ENCODE peak calls at places on chromosomes 16 and 17, in six cellular contexts. B is left ventricle myocardium inferior, G is colonic mucosa, N is cardiac muscle cell, P is PC-9, H is dorsolateral prefrontal cortex. D is an unnamed sample.

GRCh38 chr17:36808181-36808661 is 129.1 kb upstream of the LHX1 start:
- DNase-seq in B (no peak), G (no peak), N (peak), P (no peak), H (peak), D (no peak)

GRCh38 chr16:69017036-69017783 is 88.2 kb upstream of the HAS3 start:
- DNase-seq in B (no peak), G (no peak), N (no peak), P (no peak), H (no peak), D (peak)

GRCh38 chr17:68539536-68540469 is 27.6 kb downstream of the PRKAR1A start:
- DNase-seq in B (no peak), G (no peak), N (peak), P (no peak), H (peak), D (no peak)

GRCh38 chr17:56595831-56596740 is 2.6 kb downstream of the NOG start:
- DNase-seq in B (no peak), G (no peak), N (peak), P (peak), H (no peak), D (no peak)

GRCh38 chr16:87705780-87706277 is 60.0 kb downstream of the KLHDC4 start:
- DNase-seq in B (no peak), G (no peak), N (no peak), P (no peak), H (no peak), D (no peak)

GRCh38 chr17:20944014-20944905 is 98.6 kb downstream of the USP22 start:
- DNase-seq in B (no peak), G (peak), N (peak), P (peak), H (peak), D (no peak)

GRCh38 chr17:75267403-75268232 is 3.4 kb downstream of the MIF4GD start:
- DNase-seq in B (no peak), G (peak), N (peak), P (no peak), H (no peak), D (no peak)

GRCh38 chr16:9612267-9612666 is 520.8 kb downstream of the HAPSTR1 start:
- DNase-seq in B (no peak), G (no peak), N (no peak), P (no peak), H (no peak), D (no peak)

GRCh38 chr17:43356450-43356849 is 42.3 kb upstream of the ARL4D start:
- DNase-seq in B (no peak), G (no peak), N (no peak), P (peak), H (no peak), D (no peak)

GRCh38 chr17:72407336-72408121 is 286.7 kb downstream of the SOX9 start:
- DNase-seq in B (peak), G (peak), N (no peak), P (peak), H (peak), D (peak)

GRCh38 chr16:1155353-1156110 is 2.6 kb downstream of the CACNA1H start:
- DNase-seq in B (no peak), G (no peak), N (no peak), P (no peak), H (no peak), D (no peak)
- H3K4me3 ChIP-seq in B (peak), G (no peak), N (no peak), P (no peak), H (no peak), D (no peak)

DNA sequence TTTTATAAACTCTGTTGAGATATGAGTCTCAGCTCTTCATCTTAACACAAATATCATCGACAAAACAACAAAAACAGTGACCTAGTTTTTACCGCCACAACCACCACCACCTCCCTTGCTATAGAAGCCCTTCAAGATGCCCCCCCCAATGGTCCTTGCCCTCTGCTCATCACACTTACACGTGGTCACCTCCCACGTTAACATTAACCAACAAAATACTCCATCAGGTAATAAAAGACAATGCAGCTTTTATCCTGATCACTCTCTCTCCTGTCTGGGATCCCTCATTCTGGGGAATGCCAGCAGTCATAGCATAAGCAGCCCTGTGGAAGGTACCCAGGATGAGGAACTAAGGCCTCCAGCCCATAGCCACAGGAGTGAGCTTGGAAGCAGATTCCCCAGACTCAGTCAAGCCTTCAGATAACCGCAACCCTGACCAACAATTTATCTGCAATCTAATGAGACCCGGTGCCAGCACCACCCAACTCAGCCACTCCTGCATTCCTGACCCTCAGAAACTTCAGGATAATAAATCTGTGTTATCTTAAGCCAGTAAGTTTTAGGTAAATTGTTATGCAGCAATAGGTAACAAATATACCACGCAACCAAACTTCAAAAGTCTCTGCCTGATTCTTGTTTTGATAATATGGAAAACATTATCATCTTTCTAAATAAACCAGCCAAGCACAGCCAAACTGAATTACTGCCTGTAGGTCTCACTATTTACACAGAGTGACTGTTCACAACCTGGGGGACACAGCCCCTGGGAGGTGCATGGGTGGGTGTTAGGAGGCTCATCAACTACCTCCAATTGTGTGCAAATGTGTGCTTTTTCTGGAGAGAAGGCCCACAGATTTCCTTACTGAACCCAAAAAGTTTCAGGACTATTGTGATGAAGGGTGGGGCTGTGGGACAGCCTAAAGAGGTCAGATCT is 6.1 kb downstream of the PECAM1 start:
- DNase-seq in B (no peak), G (no peak), N (no peak), P (peak), H (no peak), D (peak)
- TF ChIP-seq CTCF in B (no peak), G (no peak), N (no peak), P (no peak), H (no peak), D (no peak)

GRCh38 chr16:58027341-58028167 is 2.0 kb downstream of the MMP15 start:
- DNase-seq in B (peak), G (peak), N (peak), P (peak), H (no peak), D (no peak)
- H3K4me3 ChIP-seq in B (peak), G (peak), N (peak), P (peak), H (peak), D (peak)

GRCh38 chr17:1529863-1530262 is 13.5 kb upstream of the INPP5K start:
- DNase-seq in B (no peak), G (no peak), N (no peak), P (no peak), H (no peak), D (no peak)

GRCh38 chr17:1533649-1534325 is 17.4 kb upstream of the INPP5K start:
- DNase-seq in B (peak), G (no peak), N (no peak), P (no peak), H (no peak), D (no peak)

GRCh38 chr17:1535737-1536136 is 19.3 kb upstream of the INPP5K start:
- DNase-seq in B (no peak), G (no peak), N (no peak), P (no peak), H (no peak), D (no peak)

DNA sequence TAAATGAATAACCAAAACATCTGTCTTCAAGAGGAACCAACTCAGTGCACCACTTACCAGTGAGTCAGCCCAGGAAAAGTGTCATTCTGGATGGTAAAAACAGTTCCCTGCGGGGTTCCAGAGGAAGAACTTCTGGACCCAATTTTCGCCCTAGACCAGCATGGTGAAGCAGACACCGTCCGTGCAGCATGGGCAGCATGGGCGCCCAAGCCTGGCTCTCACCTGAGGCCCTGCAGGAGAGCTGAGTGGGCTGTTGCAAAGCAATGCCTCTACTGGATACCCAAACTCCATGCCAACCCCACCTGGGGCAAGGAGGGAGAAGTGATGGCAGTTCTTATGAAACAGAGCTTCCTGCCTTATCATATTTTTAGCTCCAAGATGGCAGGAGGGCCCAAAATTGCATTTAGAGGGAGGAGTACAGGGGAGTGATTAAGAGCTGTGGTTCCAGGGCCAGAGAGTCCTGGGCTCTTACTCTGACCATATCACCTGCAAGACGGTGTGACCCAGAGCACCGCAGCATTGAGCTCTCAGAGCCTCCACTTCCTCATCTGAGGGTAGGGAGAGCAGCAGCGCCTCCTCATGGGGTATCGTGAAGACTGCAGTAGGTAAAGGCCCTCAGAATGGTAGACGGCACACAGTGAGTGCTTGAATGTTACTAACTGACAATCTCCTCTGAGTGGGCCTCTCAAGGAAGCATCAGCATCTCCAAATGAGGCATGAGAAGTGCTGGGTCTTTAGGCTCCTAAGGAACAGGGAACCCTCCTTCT is 16.6 kb upstream of the INPP5K start:
- DNase-seq in B (no peak), G (no peak), N (peak), P (no peak), H (no peak), D (no peak)
- TF ChIP-seq CTCF in B (peak), G (no peak), N (peak), P (no peak), H (peak), D (peak)

GRCh38 chr17:7027335-7027734 is 4.5 kb downstream of the BCL6B start:
- DNase-seq in B (no peak), G (no peak), N (no peak), P (no peak), H (no peak), D (no peak)
- H3K4me3 ChIP-seq in B (peak), G (no peak), N (no peak), P (no peak), H (no peak), D (no peak)

GRCh38 chr17:3647769-3648540 is 11.4 kb downstream of the CTNS start:
- DNase-seq in B (peak), G (peak), N (peak), P (peak), H (peak), D (no peak)
- TF ChIP-seq CTCF in B (peak), G (peak), N (peak), P (peak), H (peak), D (peak)

GRCh38 chr17:15456486-15456885 is 10.9 kb downstream of the CDRT4 start:
- DNase-seq in B (peak), G (no peak), N (no peak), P (no peak), H (no peak), D (no peak)
- H3K4me3 ChIP-seq in B (peak), G (no peak), N (no peak), P (no peak), H (no peak), D (no peak)

DNA sequence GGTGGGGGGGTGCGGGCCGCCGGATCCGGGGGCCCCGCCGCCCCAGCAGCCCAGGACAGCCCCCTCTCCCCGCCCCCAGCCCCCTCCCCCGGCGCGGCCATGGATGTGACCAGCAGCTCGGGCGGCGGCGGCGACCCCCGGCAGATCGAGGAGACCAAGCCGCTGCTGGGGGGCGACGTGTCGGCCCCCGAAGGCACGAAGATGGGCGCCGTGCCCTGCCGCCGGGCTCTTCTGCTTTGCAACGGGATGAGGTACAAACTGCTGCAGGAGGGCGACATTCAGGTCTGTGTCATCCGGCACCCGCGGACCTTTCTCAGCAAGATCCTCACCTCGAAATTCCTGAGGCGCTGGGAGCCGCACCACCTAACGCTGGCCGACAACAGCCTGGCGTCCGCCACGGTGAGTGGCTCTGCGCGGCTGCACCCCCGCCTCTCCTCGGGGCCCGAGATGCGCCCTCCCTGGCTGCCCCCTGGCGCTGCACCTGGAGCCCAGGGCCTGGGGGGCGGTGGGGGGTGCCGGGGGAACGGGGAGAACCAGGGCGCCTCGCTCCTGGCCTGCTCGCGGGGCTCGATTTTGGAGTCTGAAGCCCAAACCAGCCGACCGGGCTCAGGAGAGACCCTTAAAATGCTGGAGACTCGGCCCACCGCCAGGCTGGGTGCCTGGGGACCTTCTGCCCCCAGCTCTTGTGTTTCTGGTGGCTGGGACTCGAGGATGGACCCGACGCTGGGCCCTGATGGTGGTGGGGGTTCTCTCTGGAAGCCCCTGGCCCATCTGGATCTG is 725 bp downstream of the CMIP start:
- DNase-seq in B (no peak), G (no peak), N (peak), P (peak), H (peak), D (no peak)
- TF ChIP-seq CTCF in B (peak), G (no peak), N (peak), P (no peak), H (peak), D (no peak)

GRCh38 chr16:81136331-81137011 is 40.3 kb upstream of the GCSH start:
- DNase-seq in B (no peak), G (no peak), N (no peak), P (no peak), H (no peak), D (no peak)
- H3K4me3 ChIP-seq in B (no peak), G (no peak), N (no peak), P (no peak), H (peak), D (no peak)

GRCh38 chr17:17740627-17741237 is 59.5 kb downstream of the RAI1 start:
- DNase-seq in B (no peak), G (no peak), N (no peak), P (no peak), H (no peak), D (no peak)

GRCh38 chr17:17739388-17740066 is 58.3 kb downstream of the RAI1 start:
- DNase-seq in B (no peak), G (peak), N (no peak), P (peak), H (no peak), D (no peak)

GRCh38 chr17:17742688-17743390 is 61.6 kb downstream of the RAI1 start:
- DNase-seq in B (no peak), G (no peak), N (no peak), P (no peak), H (no peak), D (no peak)

GRCh38 chr17:17742133-17742621 is 60.9 kb downstream of the RAI1 start:
- DNase-seq in B (no peak), G (no peak), N (no peak), P (no peak), H (no peak), D (no peak)

GRCh38 chr17:17741346-17742023 is 60.2 kb downstream of the RAI1 start:
- DNase-seq in B (no peak), G (no peak), N (no peak), P (no peak), H (peak), D (no peak)
- TF ChIP-seq CTCF in B (peak), G (no peak), N (peak), P (no peak), H (no peak), D (no peak)